ENCODE peak calls at places on chromosomes 13 and 19, in five cellular contexts. M, Q, S, P and J are unnamed samples.

GRCh38 chr19:18743281-18743825 is 47.8 kb downstream of the COMP start:
- DNase-seq in M (no peak), Q (no peak), S (no peak), P (no peak), J (no peak)

GRCh38 chr13:99356216-99357089 is 49.3 kb upstream of the GPR183 start:
- DNase-seq in M (no peak), Q (no peak), S (no peak), P (no peak), J (peak)

GRCh38 chr13:108859202-108860012 is 230.0 kb downstream of the MYO16 start:
- DNase-seq in M (no peak), Q (no peak), S (no peak), P (no peak), J (no peak)

GRCh38 chr19:15297416-15298224 is 34.7 kb downstream of the BRD4 start:
- DNase-seq in M (no peak), Q (no peak), S (no peak), P (no peak), J (no peak)

GRCh38 chr13:47632311-47632710 is 368.8 kb downstream of the SUCLA2 start:
- DNase-seq in M (no peak), Q (no peak), S (no peak), P (no peak), J (no peak)

GRCh38 chr13:54536112-54536511 is 1507.5 kb downstream of the OLFM4 start:
- DNase-seq in M (no peak), Q (no peak), S (no peak), P (no peak), J (peak)

GRCh38 chr19:1634938-1635243 is 17.5 kb downstream of the TCF3 start:
- DNase-seq in M (no peak), Q (no peak), S (no peak), P (no peak), J (no peak)

GRCh38 chr19:6564393-6564792 is 26.6 kb downstream of the CD70 start:
- DNase-seq in M (no peak), Q (no peak), S (no peak), P (no peak), J (no peak)

GRCh38 chr13:106417467-106418110 is 117.9 kb downstream of the EFNB2 start:
- DNase-seq in M (no peak), Q (no peak), S (no peak), P (no peak), J (no peak)